ENCODE peak calls at places on chromosomes 11 and 22, in seven cellular contexts. E, T, M, I, J, N and W are unnamed samples.

GRCh38 chr11:1140642-1141490 is 16.9 kb upstream of the MUC5AC start:
- DNase-seq in I (no peak), T (no peak), J (no peak), E (no peak), M (no peak), N (no peak), W (no peak)

GRCh38 chr11:86484795-86485166 is 110.1 kb downstream of the CCDC81 start:
- DNase-seq in M (no peak), N (no peak), I (no peak), E (no peak), J (no peak), T (no peak), W (no peak)

GRCh38 chr11:134725939-134726639 is 314.0 kb upstream of the B3GAT1 start:
- DNase-seq in I (no peak), J (peak; percentile 55), N (peak; percentile 42), M (peak; percentile 14), T (peak; percentile 35), E (peak; percentile 95), W (no peak)

GRCh38 chr11:45233121-45233803 is 52.9 kb downstream of the SYT13 start:
- DNase-seq in T (peak; percentile 28), M (peak; percentile 47), J (peak; percentile 86), E (peak; percentile 82), I (peak; percentile 53), N (peak; percentile 91), W (no peak)

GRCh38 chr11:77823775-77824174 is 2.8 kb downstream of the AAMDC start:
- DNase-seq in I (no peak), N (no peak), E (no peak), J (no peak), M (peak; percentile 12), T (no peak), W (no peak)

GRCh38 chr11:87392665-87393064 is 354.9 kb downstream of the TMEM135 start:
- DNase-seq in E (no peak), T (no peak), I (no peak), J (no peak), M (no peak), N (no peak), W (no peak)

GRCh38 chr11:122069946-122070345 is 46.1 kb downstream of the BLID start:
- DNase-seq in E (no peak), T (no peak), J (no peak), N (peak; percentile 65), I (no peak), M (peak; percentile 7), W (no peak)

GRCh38 chr22:47836957-47837356 is 1074.5 kb downstream of the TBC1D22A start:
- DNase-seq in J (no peak), I (no peak), N (no peak), E (peak; percentile 6), M (no peak), T (no peak), W (no peak)

GRCh38 chr11:8601376-8602133 is 7.5 kb upstream of the STK33 start:
- DNase-seq in I (no peak), E (no peak), T (no peak), N (no peak), M (no peak), J (no peak), W (no peak)

GRCh38 chr11:35986958-35987357 is 43.1 kb downstream of the LDLRAD3 start:
- DNase-seq in I (no peak), N (no peak), M (no peak), T (no peak), J (no peak), E (no peak), W (no peak)

GRCh38 chr11:59172345-59173079 is 580 bp downstream of the DTX4 start:
- DNase-seq in E (no peak), M (peak; percentile 10), N (peak; percentile 63), I (no peak), J (peak; percentile 37), T (no peak), W (peak; percentile 60)

GRCh38 chr11:103924166-103925013 is 112.0 kb upstream of the DDI1 start:
- DNase-seq in I (no peak), N (no peak), E (no peak), T (no peak), M (no peak), J (no peak), W (no peak)

GRCh38 chr11:17230867-17231851 is 23.4 kb upstream of the PIK3C2A start:
- DNase-seq in I (no peak), T (no peak), N (no peak), E (no peak), J (no peak), M (no peak), W (peak; percentile 76)

GRCh38 chr11:3148255-3148989 is 16.7 kb downstream of the OSBPL5 start:
- DNase-seq in M (no peak), T (no peak), I (no peak), E (no peak), J (no peak), N (no peak), W (no peak)

GRCh38 chr11:3146612-3147256 is 18.4 kb downstream of the OSBPL5 start:
- DNase-seq in M (no peak), I (no peak), N (peak; percentile 40), J (no peak), E (no peak), T (no peak), W (no peak)

GRCh38 chr11:3148990-3149851 is 15.9 kb downstream of the OSBPL5 start:
- DNase-seq in N (peak; percentile 90), M (no peak), J (peak; percentile 31), T (no peak), E (no peak), I (no peak), W (no peak)

GRCh38 chr11:3147626-3148025 is 17.5 kb downstream of the OSBPL5 start:
- DNase-seq in I (no peak), E (no peak), M (no peak), T (no peak), J (no peak), N (no peak), W (no peak)

DNA sequence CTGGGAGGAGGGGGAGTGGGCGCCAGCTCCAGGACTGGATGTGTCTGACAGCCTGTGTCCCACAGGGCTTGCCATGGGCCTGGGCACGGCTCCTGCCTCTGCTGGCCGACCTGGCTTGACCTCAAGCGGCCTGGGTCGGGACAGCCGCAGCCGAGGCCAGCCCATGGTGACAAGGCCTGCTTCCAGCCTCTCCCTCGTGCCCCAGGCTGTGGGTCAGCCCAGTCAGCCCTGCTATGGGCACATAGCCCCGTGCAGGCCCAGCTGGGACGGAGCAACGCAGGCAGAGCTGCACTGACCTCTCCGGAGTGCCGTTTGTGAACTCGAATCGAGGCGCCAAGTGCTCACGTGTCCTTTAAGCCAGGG is 17.9 kb downstream of the OSBPL5 start:
- DNase-seq in M (no peak), T (no peak), J (no peak), N (no peak), E (no peak), I (no peak), W (no peak)
- TF ChIP-seq JUND in M (no peak), T (no peak), J (no peak), N (no peak), E (no peak), I (no peak), W (no peak)

DNA sequence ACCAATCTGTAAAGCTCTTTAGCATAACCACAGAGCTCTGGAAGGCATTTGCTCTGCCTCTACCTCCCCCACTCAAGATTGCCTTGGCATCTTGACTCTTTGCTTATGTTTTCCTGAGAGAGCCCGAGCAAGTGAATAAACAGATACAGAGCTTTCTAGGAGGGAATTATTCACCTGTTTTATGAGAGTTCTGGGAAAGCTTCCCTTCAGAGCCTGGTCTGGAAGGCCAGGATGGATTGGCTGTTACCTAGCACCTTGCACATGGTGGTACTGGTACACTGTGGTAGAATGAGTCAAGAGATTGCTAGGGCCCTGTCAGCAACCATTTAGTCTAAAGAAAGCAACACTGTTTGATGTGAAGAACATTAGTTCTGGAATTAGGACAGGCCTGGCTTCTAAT is 52.3 kb downstream of the CABIN1 start:
- DNase-seq in E (no peak), J (no peak), N (no peak), I (no peak), T (no peak), M (no peak), W (no peak)
- TF ChIP-seq JUND in E (no peak), J (no peak), N (no peak), I (no peak), T (no peak), M (no peak), W (no peak)

GRCh38 chr11:18730020-18730419 is 4.0 kb upstream of the IGSF22 start:
- DNase-seq in I (no peak), N (no peak), T (no peak), J (no peak), E (no peak), M (no peak), W (no peak)

GRCh38 chr11:18729426-18729825 is 3.4 kb upstream of the IGSF22 start:
- DNase-seq in N (no peak), J (no peak), T (no peak), E (no peak), M (no peak), I (no peak), W (no peak)

GRCh38 chr11:18731949-18732821 is 6.2 kb upstream of the IGSF22 start:
- DNase-seq in J (peak; percentile 67), N (peak; percentile 86), E (peak; percentile 41), T (peak; percentile 19), I (no peak), M (no peak), W (peak; percentile 24)

GRCh38 chr11:18733202-18733601 is 7.2 kb upstream of the IGSF22 start:
- DNase-seq in E (no peak), M (no peak), I (no peak), J (no peak), T (no peak), N (no peak), W (no peak)

DNA sequence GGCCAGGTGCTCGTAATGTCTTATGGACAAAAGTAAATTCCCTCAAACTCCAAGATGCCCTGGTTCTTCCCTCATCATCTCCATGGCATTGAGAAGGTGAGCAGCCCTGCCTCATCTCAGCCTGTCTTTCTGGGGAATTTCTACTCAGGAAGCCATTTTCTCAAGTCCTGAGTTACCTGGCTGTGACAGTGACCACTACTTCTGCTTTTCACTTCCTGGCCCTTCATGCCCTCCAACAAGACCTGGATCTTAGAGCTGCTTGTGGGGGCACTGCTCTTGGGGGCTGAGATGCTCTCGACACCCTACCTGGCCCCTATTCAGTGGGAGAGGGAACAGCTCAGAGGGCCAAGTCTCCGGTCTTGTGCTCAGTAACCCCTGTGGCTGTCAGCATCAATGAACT is 5.4 kb upstream of the IGSF22 start:
- DNase-seq in T (no peak), E (no peak), N (no peak), M (no peak), I (no peak), J (no peak), W (no peak)
- TF ChIP-seq JUND in T (no peak), E (no peak), N (no peak), M (no peak), I (no peak), J (no peak), W (no peak)

DNA sequence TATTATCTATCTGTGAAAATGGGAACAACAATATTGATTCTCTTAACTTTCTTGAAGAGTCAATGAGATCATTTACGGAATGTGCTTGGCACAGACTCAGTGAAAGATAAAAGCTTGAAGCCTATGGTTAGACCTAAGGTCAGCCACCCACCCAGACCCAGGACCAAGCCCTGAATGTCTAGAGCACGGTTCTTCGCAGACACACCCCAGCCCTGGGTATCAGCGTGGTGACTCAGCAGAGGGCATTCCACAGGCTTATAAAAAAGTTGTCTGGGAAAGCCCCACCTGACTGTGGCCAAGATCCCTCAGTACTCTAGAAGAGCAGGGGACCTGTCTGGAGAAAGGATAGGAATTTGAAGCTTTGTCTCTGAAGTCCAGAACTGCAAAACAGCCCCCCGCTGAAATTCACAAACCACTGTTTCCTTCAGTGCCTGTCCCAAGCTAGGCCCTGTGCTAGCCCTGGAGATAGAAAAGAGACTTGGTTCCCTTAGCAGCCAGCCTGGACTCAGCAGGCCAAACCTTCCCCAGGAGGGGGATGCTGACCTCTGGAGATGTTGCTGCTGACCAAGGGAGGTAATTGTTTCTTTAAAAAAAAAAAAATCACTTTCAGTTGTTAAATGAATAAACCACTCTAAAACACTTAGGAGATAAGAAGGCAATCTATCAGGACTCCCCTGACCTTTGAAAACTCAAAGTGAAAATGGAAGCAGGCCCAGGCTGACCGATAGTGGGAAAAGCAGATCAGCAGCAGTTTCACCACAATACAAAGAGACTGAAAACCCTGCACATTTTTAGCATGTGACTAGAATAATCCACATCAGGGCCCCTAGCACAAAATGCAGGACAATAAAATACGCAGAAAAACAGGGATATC is 114.0 kb downstream of the ABTB2 start:
- DNase-seq in I (no peak), J (peak; percentile 47), T (peak; percentile 71), M (no peak), E (no peak), N (no peak), W (peak; percentile 86)
- TF ChIP-seq JUND in I (no peak), J (no peak), T (peak; percentile 81), M (no peak), E (no peak), N (peak; percentile 63), W (peak; percentile 83)